ENCODE peak calls at places on chromosomes 16 and 17, in ten cellular contexts. Z is Kasumi-1; B is tibial artery; L is MCF 10A; O is activated naive CD4-positive, alpha-beta T cell treated with Interleukin-2 at 50 U/mL for 16 hours; D is HCT116; F is iPS DF 6.9; X is kidney tubule cell; E is endodermal cell; J is activated T-cell treated with anti-CD3 and anti-CD28 coated beads for 24 hours. A is an unnamed sample.

GRCh38 chr17:82668024-82668630 is 19.9 kb upstream of the WDR45B start:
- DNase-seq in E (no peak), J (no peak), X (no peak), B (no peak), Z (no peak), F (no peak), O (no peak), L (no peak), D (no peak), A (no peak)

GRCh38 chr17:71208111-71208704 is 912.6 kb upstream of the SOX9 start:
- DNase-seq in O (no peak), X (peak), D (no peak), E (no peak), J (no peak), F (no peak), Z (no peak), B (no peak), L (peak), A (peak)

GRCh38 chr17:39965017-39965699 is 2.4 kb downstream of the GSDMA start:
- DNase-seq in E (no peak), X (no peak), L (no peak), B (no peak), F (no peak), D (no peak), Z (no peak), J (no peak), O (no peak), A (no peak)

GRCh38 chr16:53768593-53768992 is 64.6 kb downstream of the FTO start:
- DNase-seq in J (no peak), X (peak), B (no peak), O (no peak), F (no peak), Z (no peak), L (peak), E (no peak), D (peak), A (peak)

GRCh38 chr17:35315283-35315682 is 58.1 kb downstream of the SLFN11 start:
- DNase-seq in B (no peak), L (peak), O (no peak), Z (no peak), F (no peak), D (no peak), J (no peak), E (peak), X (peak), A (peak)

GRCh38 chr16:74896389-74897370 is 88.2 kb downstream of the WDR59 start:
- DNase-seq in D (peak), F (no peak), J (no peak), O (no peak), L (peak), E (no peak), X (peak), B (no peak), Z (no peak), A (peak)

GRCh38 chr16:88941051-88941932 is 35.7 kb downstream of the CBFA2T3 start:
- DNase-seq in F (no peak), X (no peak), J (no peak), B (no peak), L (no peak), E (peak), Z (no peak), D (no peak), O (no peak), A (no peak)

GRCh38 chr16:17105239-17105721 is 365.5 kb downstream of the XYLT1 start:
- DNase-seq in O (no peak), E (no peak), D (no peak), F (no peak), J (no peak), B (no peak), Z (no peak), L (no peak), X (no peak), A (no peak)

GRCh38 chr16:87824016-87824990 is 45.0 kb downstream of the SLC7A5 start:
- DNase-seq in O (no peak), X (no peak), D (no peak), E (no peak), F (no peak), Z (no peak), J (no peak), L (no peak), B (no peak), A (no peak)

GRCh38 chr17:67441052-67441738 is 64.1 kb downstream of the PITPNC1 start:
- DNase-seq in Z (peak), X (peak), L (peak), E (peak), F (no peak), D (peak), B (no peak), O (peak), J (peak), A (no peak)

GRCh38 chr17:1588781-1589585 is 26.4 kb upstream of the PITPNA start:
- DNase-seq in L (peak), F (no peak), Z (no peak), D (no peak), J (no peak), E (peak), B (no peak), X (no peak), O (no peak), A (no peak)

GRCh38 chr17:5508855-5509254 is 22.5 kb downstream of the MIS12 start:
- DNase-seq in F (no peak), D (no peak), O (no peak), X (peak), B (no peak), Z (no peak), E (peak), J (no peak), L (no peak), A (no peak)

GRCh38 chr17:69733171-69734014 is 318.9 kb downstream of the MAP2K6 start:
- DNase-seq in E (no peak), D (no peak), B (no peak), Z (no peak), X (peak), L (peak), J (no peak), F (no peak), O (no peak), A (peak)

GRCh38 chr17:7393613-7394451 is 493 bp downstream of the PLSCR3 start:
- DNase-seq in D (no peak), E (peak), L (peak), F (no peak), Z (no peak), B (no peak), X (peak), O (peak), J (peak), A (no peak)

GRCh38 chr16:55836158-55836611 is 3.3 kb upstream of the CES1 start:
- DNase-seq in X (no peak), Z (no peak), J (no peak), D (no peak), F (no peak), B (no peak), L (peak), E (no peak), O (no peak), A (no peak)

GRCh38 chr16:5862103-5863003 is 764.8 kb upstream of the EEF2KMT start:
- DNase-seq in J (no peak), O (no peak), F (no peak), B (no peak), E (no peak), L (no peak), D (no peak), Z (no peak), X (no peak), A (no peak)

GRCh38 chr16:48535831-48536599 is 74.0 kb downstream of the N4BP1 start:
- DNase-seq in F (no peak), L (no peak), D (no peak), Z (peak), E (no peak), O (no peak), X (no peak), J (no peak), B (peak), A (no peak)

GRCh38 chr17:71963341-71963740 is 157.5 kb upstream of the SOX9 start:
- DNase-seq in B (no peak), E (no peak), L (no peak), X (no peak), O (no peak), J (no peak), F (no peak), Z (no peak), D (no peak), A (no peak)

GRCh38 chr16:69555437-69555836 is 10.3 kb upstream of the NFAT5 start:
- DNase-seq in B (no peak), O (no peak), X (no peak), L (no peak), Z (peak), D (no peak), F (no peak), E (no peak), J (no peak), A (no peak)

GRCh38 chr16:68800257-68800875 is 43.0 kb upstream of the TANGO6 start:
- DNase-seq in X (peak), D (peak), E (peak), F (peak), J (peak), B (no peak), L (peak), Z (peak), O (peak), A (peak)

GRCh38 chr16:10100829-10101228 is 81.4 kb downstream of the GRIN2A start:
- DNase-seq in L (no peak), B (no peak), E (no peak), D (no peak), F (no peak), Z (no peak), O (no peak), X (no peak), J (no peak), A (no peak)

GRCh38 chr17:72614476-72614870 is 478.0 kb downstream of the SLC39A11 start:
- DNase-seq in O (no peak), D (no peak), Z (no peak), J (no peak), B (no peak), X (no peak), E (no peak), L (no peak), F (no peak), A (no peak)

GRCh38 chr16:30184430-30185140 is 1.2 kb downstream of the CORO1A start:
- DNase-seq in J (peak), F (no peak), Z (no peak), L (peak), E (peak), D (no peak), B (no peak), X (peak), O (peak), A (no peak)

GRCh38 chr17:51365090-51365489 is 104.7 kb downstream of the UTP18 start:
- DNase-seq in L (no peak), D (no peak), B (no peak), E (no peak), X (no peak), F (no peak), O (no peak), J (no peak), Z (no peak), A (no peak)

GRCh38 chr17:15954222-15954621 is 9.3 kb downstream of the ADORA2B start:
- DNase-seq in L (peak), F (no peak), O (no peak), E (no peak), D (peak), X (peak), Z (peak), B (no peak), J (no peak), A (peak)

GRCh38 chr17:66652840-66653507 is 181.9 kb upstream of the CACNG5 start:
- DNase-seq in L (peak), E (no peak), B (no peak), J (no peak), O (no peak), X (peak), Z (no peak), D (no peak), F (no peak), A (no peak)

GRCh38 chr17:17060001-17060929 is 18.0 kb downstream of the MPRIP start:
- DNase-seq in D (no peak), X (no peak), O (no peak), Z (no peak), F (no peak), E (peak), J (no peak), L (no peak), B (peak), A (no peak)

GRCh38 chr17:14826361-14826760 is 438.8 kb downstream of the PMP22 start:
- DNase-seq in O (no peak), B (no peak), Z (no peak), E (no peak), L (no peak), F (no peak), J (no peak), D (no peak), X (no peak), A (no peak)

GRCh38 chr17:34242553-34242952 is 12.5 kb upstream of the CCL2 start:
- DNase-seq in D (no peak), Z (peak), B (no peak), E (no peak), X (no peak), F (no peak), O (no peak), L (no peak), J (no peak), A (no peak)

GRCh38 chr17:7192271-7192937 is 13.2 kb upstream of the ASGR1 start:
- DNase-seq in X (no peak), E (peak), B (no peak), F (no peak), L (no peak), O (no peak), D (no peak), J (no peak), Z (no peak), A (no peak)

GRCh38 chr16:16042076-16042475 is 92.7 kb downstream of the ABCC1 start:
- DNase-seq in F (no peak), E (no peak), X (no peak), B (no peak), Z (no peak), J (no peak), D (no peak), L (peak), O (no peak), A (peak)

GRCh38 chr17:21742326-21742725 is 50.0 kb downstream of the KCNJ18 start:
- DNase-seq in D (no peak), L (no peak), O (no peak), E (no peak), X (no peak), J (no peak), F (no peak), B (no peak), Z (no peak), A (no peak)

GRCh38 chr17:76556759-76557367 is 17.0 kb downstream of the PRCD start:
- DNase-seq in X (peak), E (peak), Z (peak), L (peak), F (no peak), D (no peak), O (peak), J (peak), B (peak), A (no peak)